ENCODE peak calls at places on chromosomes 4 and X, in six cellular contexts. M, K, R, Z, J and E are unnamed samples.

GRCh38 chr4:3202836-3203820 is 45.8 kb upstream of the MSANTD1 start:
- DNase-seq in J (no peak), R (no peak), Z (peak), M (no peak), K (no peak), E (no peak)

GRCh38 chrX:24204331-24204730 is 54.8 kb downstream of the ZFX start:
- DNase-seq in R (no peak), M (no peak), K (peak), J (no peak), Z (no peak), E (no peak)

GRCh38 chr4:180028682-180029081 is 2214.5 kb upstream of the TENM3 start:
- DNase-seq in K (peak), R (peak), M (no peak), Z (peak), J (peak), E (peak)

GRCh38 chr4:29081230-29081955 is 1638.8 kb upstream of the PCDH7 start:
- DNase-seq in Z (no peak), R (no peak), M (no peak), J (no peak), K (peak), E (no peak)

GRCh38 chrX:23392195-23392594 is 57.5 kb downstream of the PTCHD1 start:
- DNase-seq in K (no peak), Z (no peak), R (no peak), M (no peak), J (no peak), E (no peak)

GRCh38 chr4:75513529-75514130 is 573 bp downstream of the RCHY1 start:
- DNase-seq in Z (no peak), J (no peak), R (no peak), M (no peak), K (peak), E (no peak)

GRCh38 chrX:74525116-74525515 is 89.3 kb downstream of the RLIM start:
- DNase-seq in R (no peak), K (peak), Z (no peak), J (no peak), M (no peak), E (no peak)

GRCh38 chrX:97605271-97605670 is 721.6 kb downstream of the RPA4 start:
- DNase-seq in K (no peak), J (no peak), Z (no peak), R (no peak), M (no peak), E (no peak)

GRCh38 chrX:139932077-139932900 is 564 bp downstream of the ATP11C start:
- DNase-seq in Z (no peak), M (peak), K (peak), R (no peak), J (no peak), E (peak)

GRCh38 chr4:149280886-149281285 is 534.8 kb downstream of the IQCM start:
- DNase-seq in M (no peak), K (peak), Z (no peak), J (no peak), R (no peak), E (no peak)

GRCh38 chr4:13980317-13980716 is 352.8 kb upstream of the BOD1L1 start:
- DNase-seq in J (no peak), Z (no peak), K (peak), R (no peak), M (no peak), E (no peak)

GRCh38 chr4:146098978-146099377 is 76.5 kb upstream of the LSM6 start:
- DNase-seq in R (peak), M (no peak), K (no peak), Z (no peak), J (no peak), E (no peak)

GRCh38 chrX:3345281-3346081 is 971 bp downstream of the MXRA5 start:
- DNase-seq in J (peak), K (no peak), R (no peak), Z (no peak), M (no peak), E (peak)

GRCh38 chr4:185209031-185209851 is at the start of gene SNX25:
- DNase-seq in R (no peak), J (peak), M (peak), K (peak), Z (peak), E (peak)

GRCh38 chrX:9614016-9614415 is 149.2 kb downstream of the TBL1X start:
- DNase-seq in R (no peak), M (no peak), K (peak), Z (no peak), J (no peak), E (no peak)

GRCh38 chrX:40006025-40007017 is 91.4 kb downstream of the BCOR start:
- DNase-seq in J (peak), Z (no peak), M (no peak), K (no peak), R (no peak), E (peak)

GRCh38 chr4:31016322-31017061 is 296.3 kb downstream of the PCDH7 start:
- DNase-seq in J (no peak), R (no peak), K (no peak), Z (no peak), M (no peak), E (no peak)

GRCh38 chr4:82851318-82851717 is 39.6 kb downstream of the SEC31A start:
- DNase-seq in K (no peak), Z (no peak), M (no peak), R (no peak), J (no peak), E (no peak)

GRCh38 chrX:45771114-45771513 is 570.4 kb upstream of the DIPK2B start:
- DNase-seq in K (peak), Z (peak), R (no peak), J (no peak), M (peak), E (no peak)

GRCh38 chrX:134382821-134383220 is 77.1 kb upstream of the HPRT1 start:
- DNase-seq in K (no peak), J (no peak), R (no peak), Z (no peak), M (no peak), E (no peak)

GRCh38 chr4:173301518-173302201 is 32.5 kb downstream of the HMGB2 start:
- DNase-seq in R (no peak), J (no peak), Z (no peak), M (peak), K (peak), E (peak)

GRCh38 chr4:18390655-18391369 is 369.3 kb upstream of the LCORL start:
- DNase-seq in K (no peak), Z (no peak), J (no peak), M (no peak), R (no peak), E (no peak)

GRCh38 chrX:107878106-107878505 is 52.4 kb downstream of the MID2 start:
- DNase-seq in K (no peak), R (no peak), J (no peak), M (no peak), Z (no peak), E (no peak)
- TF ChIP-seq USF2 in K (no peak), R (no peak), J (no peak), M (no peak), Z (no peak), E (no peak)

GRCh38 chrX:12681047-12681446 is 110.2 kb upstream of the PRPS2 start:
- DNase-seq in R (no peak), Z (no peak), M (no peak), K (no peak), J (no peak), E (no peak)

GRCh38 chrX:12679522-12679921 is 111.7 kb upstream of the PRPS2 start:
- DNase-seq in K (no peak), Z (no peak), R (no peak), J (no peak), M (no peak), E (no peak)
- H3K9ac ChIP-seq in K (no peak), Z (no peak), R (no peak), J (no peak), M (no peak), E (no peak)

GRCh38 chr4:148112231-148112982 is 329.8 kb downstream of the NR3C2 start:
- DNase-seq in K (peak), Z (no peak), R (no peak), J (no peak), M (no peak), E (no peak)
- TF ChIP-seq USF2 in K (no peak), Z (no peak), R (no peak), J (no peak), M (no peak), E (no peak)

GRCh38 chrX:20414066-20414465 is 147.4 kb upstream of the RPS6KA3 start:
- DNase-seq in R (no peak), K (no peak), J (no peak), Z (no peak), M (no peak), E (no peak)

GRCh38 chrX:20414781-20415445 is 148.2 kb upstream of the RPS6KA3 start:
- DNase-seq in K (peak), M (no peak), Z (no peak), R (no peak), J (no peak), E (no peak)

GRCh38 chrX:20410540-20410939 is 143.8 kb upstream of the RPS6KA3 start:
- DNase-seq in R (no peak), K (no peak), J (no peak), M (no peak), Z (peak), E (no peak)

GRCh38 chrX:20409991-20410390 is 143.3 kb upstream of the RPS6KA3 start:
- DNase-seq in M (no peak), J (no peak), R (no peak), K (no peak), Z (peak), E (no peak)

DNA sequence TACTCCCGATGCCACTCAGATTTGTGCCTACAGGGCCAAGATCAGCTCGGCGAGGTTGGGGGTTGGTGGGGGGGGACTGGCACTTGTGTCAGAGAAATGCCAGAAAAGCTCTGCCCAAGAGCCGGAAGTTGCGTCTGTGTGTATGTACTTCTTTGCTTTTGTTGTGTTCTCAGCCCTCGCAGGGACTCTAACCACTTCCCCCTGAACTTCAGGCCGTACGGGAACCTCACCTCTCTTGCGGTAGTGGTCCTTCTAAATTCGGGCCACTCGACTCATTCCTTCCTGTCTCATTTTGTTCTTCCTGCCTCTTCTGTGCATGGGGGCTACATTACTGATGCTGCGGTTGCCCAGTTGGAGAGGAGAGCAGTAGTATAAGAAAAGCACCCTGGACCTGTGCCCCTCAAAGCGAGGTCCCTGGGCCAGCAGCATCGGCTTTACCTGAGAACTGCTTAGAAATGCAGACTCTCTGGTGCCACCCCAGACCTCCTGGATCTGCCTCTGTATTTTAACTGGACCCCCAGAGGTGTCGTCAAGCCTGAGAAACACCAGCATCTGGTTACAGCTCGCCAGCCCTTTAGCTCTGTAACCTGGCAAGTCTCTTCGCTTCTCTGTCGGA is 146.3 kb upstream of the RPS6KA3 start:
- DNase-seq in K (no peak), Z (no peak), J (no peak), M (no peak), R (no peak), E (no peak)
- H3K9ac ChIP-seq in K (no peak), Z (no peak), J (no peak), M (no peak), R (no peak), E (no peak)

DNA sequence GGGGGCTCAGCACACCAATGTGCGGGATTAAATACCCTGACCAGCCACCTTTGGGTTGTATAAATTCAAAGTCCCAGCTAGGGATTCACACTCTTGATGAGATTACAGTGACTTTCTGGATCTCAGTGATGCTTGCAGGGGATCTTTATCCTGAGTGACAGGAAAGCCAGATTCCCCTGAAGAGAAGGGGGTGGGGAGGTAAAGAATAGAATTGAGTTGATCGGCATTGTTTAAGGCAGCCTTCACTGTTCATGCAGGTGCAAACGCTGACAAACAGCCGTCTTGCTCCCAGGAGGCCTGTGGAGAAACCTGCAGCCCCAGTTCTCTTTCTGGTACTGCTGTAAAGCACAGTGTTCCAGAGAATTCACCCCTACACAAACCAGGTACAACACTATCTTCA is 19.0 kb downstream of the CXXC4 start:
- DNase-seq in R (no peak), Z (no peak), M (no peak), K (no peak), J (no peak), E (no peak)
- TF ChIP-seq USF2 in R (no peak), Z (no peak), M (no peak), K (no peak), J (no peak), E (no peak)

GRCh38 chr4:140243345-140243753 is 89.4 kb upstream of the MAML3 start:
- DNase-seq in M (no peak), K (no peak), R (peak), J (no peak), Z (no peak), E (no peak)
- H3K9ac ChIP-seq in M (no peak), K (no peak), R (peak), J (no peak), Z (no peak), E (no peak)

GRCh38 chrX:103177561-103177960 is 37.3 kb upstream of the BEX4 start:
- DNase-seq in K (no peak), Z (no peak), M (no peak), R (no peak), J (no peak), E (no peak)

GRCh38 chrX:103171353-103171752 is 43.6 kb upstream of the BEX4 start:
- DNase-seq in J (no peak), Z (no peak), M (no peak), K (no peak), R (no peak), E (no peak)

GRCh38 chrX:103170216-103170615 is 44.7 kb upstream of the BEX4 start:
- DNase-seq in J (no peak), R (no peak), Z (no peak), K (peak), M (no peak), E (no peak)

GRCh38 chrX:103175944-103176753 is 38.8 kb upstream of the BEX4 start:
- DNase-seq in M (peak), K (peak), R (no peak), J (peak), Z (peak), E (peak)
- TF ChIP-seq USF2 in M (no peak), K (no peak), R (no peak), J (no peak), Z (no peak), E (no peak)

GRCh38 chr4:121951570-121952110 is at the start of gene TRPC3:
- DNase-seq in J (peak), R (no peak), Z (no peak), M (peak), K (peak), E (peak)
- H3K9ac ChIP-seq in J (peak), R (no peak), Z (no peak), M (peak), K (peak), E (no peak)